ENCODE peak calls at places on chromosome 17, in seven cellular contexts. One of them, this sample, is unnamed.

GRCh38 chr17:7579001-7579838 is at the start of gene CD68:
- DNase-seq in HepG2: peak
- DNase-seq in SK-N-SH: peak
- DNase-seq in K562: peak
- DNase-seq in H1: peak
- DNase-seq in GM12878: no peak
- DNase-seq in GM12891: peak
- DNase-seq in this sample: peak

GRCh38 chr17:44187131-44187899 is 543 bp downstream of the TMUB2 start:
- DNase-seq in HepG2: no peak
- DNase-seq in SK-N-SH: peak
- DNase-seq in K562: no peak
- DNase-seq in H1: peak
- DNase-seq in GM12878: no peak
- DNase-seq in GM12891: peak
- DNase-seq in this sample: peak

GRCh38 chr17:28954886-28955285 is 3.6 kb upstream of the PHF12 start:
- DNase-seq in HepG2: no peak
- DNase-seq in SK-N-SH: no peak
- DNase-seq in K562: no peak
- DNase-seq in H1: no peak
- DNase-seq in GM12878: no peak
- DNase-seq in GM12891: no peak
- DNase-seq in this sample: no peak

GRCh38 chr17:45784583-45785372 is 658 bp downstream of the CRHR1 start:
- DNase-seq in HepG2: peak
- DNase-seq in SK-N-SH: peak
- DNase-seq in K562: peak
- DNase-seq in H1: peak
- DNase-seq in GM12878: no peak
- DNase-seq in GM12891: peak
- DNase-seq in this sample: peak

GRCh38 chr17:6497496-6498221 is 53.4 kb downstream of the PIMREG start:
- DNase-seq in HepG2: no peak
- DNase-seq in SK-N-SH: no peak
- DNase-seq in K562: no peak
- DNase-seq in H1: no peak
- DNase-seq in GM12878: no peak
- DNase-seq in GM12891: no peak
- DNase-seq in this sample: no peak

GRCh38 chr17:11909348-11909747 is 87.9 kb downstream of the ZNF18 start:
- DNase-seq in HepG2: no peak
- DNase-seq in SK-N-SH: no peak
- DNase-seq in K562: peak
- DNase-seq in H1: peak
- DNase-seq in GM12878: no peak
- DNase-seq in GM12891: no peak
- DNase-seq in this sample: no peak

GRCh38 chr17:31216053-31216751 is 80.8 kb downstream of the OMG start:
- DNase-seq in HepG2: peak
- DNase-seq in SK-N-SH: peak
- DNase-seq in K562: peak
- DNase-seq in H1: no peak
- DNase-seq in GM12878: peak
- DNase-seq in GM12891: no peak
- DNase-seq in this sample: no peak

GRCh38 chr17:28180449-28180848 is 138.0 kb downstream of the NLK start:
- DNase-seq in HepG2: no peak
- DNase-seq in SK-N-SH: no peak
- DNase-seq in K562: no peak
- DNase-seq in H1: no peak
- DNase-seq in GM12878: no peak
- DNase-seq in GM12891: no peak
- DNase-seq in this sample: no peak

GRCh38 chr17:48630009-48630924 is 4.1 kb upstream of the HOXB9 start:
- DNase-seq in HepG2: no peak
- DNase-seq in SK-N-SH: no peak
- DNase-seq in K562: peak
- DNase-seq in H1: no peak
- DNase-seq in GM12878: no peak
- DNase-seq in GM12891: no peak
- DNase-seq in this sample: no peak

GRCh38 chr17:37090941-37091340 is 142.2 kb downstream of the AATF start:
- DNase-seq in HepG2: no peak
- DNase-seq in SK-N-SH: no peak
- DNase-seq in K562: no peak
- DNase-seq in H1: no peak
- DNase-seq in GM12878: no peak
- DNase-seq in GM12891: no peak
- DNase-seq in this sample: no peak

GRCh38 chr17:45341389-45342158 is 24.8 kb upstream of the MAP3K14 start:
- DNase-seq in HepG2: peak
- DNase-seq in SK-N-SH: peak
- DNase-seq in K562: peak
- DNase-seq in H1: peak
- DNase-seq in GM12878: no peak
- DNase-seq in GM12891: no peak
- DNase-seq in this sample: no peak

GRCh38 chr17:47719411-47720152 is 13.5 kb upstream of the TBX21 start:
- DNase-seq in HepG2: no peak
- DNase-seq in SK-N-SH: no peak
- DNase-seq in K562: peak
- DNase-seq in H1: no peak
- DNase-seq in GM12878: no peak
- DNase-seq in GM12891: no peak
- DNase-seq in this sample: no peak

GRCh38 chr17:39461911-39462641 is 790 bp downstream of the CDK12 start:
- DNase-seq in HepG2: peak
- DNase-seq in SK-N-SH: peak
- DNase-seq in K562: peak
- DNase-seq in H1: peak
- DNase-seq in GM12878: peak
- DNase-seq in GM12891: no peak
- DNase-seq in this sample: no peak

GRCh38 chr17:10018461-10018891 is 113.4 kb upstream of the RCVRN start:
- DNase-seq in HepG2: no peak
- DNase-seq in SK-N-SH: no peak
- DNase-seq in K562: no peak
- DNase-seq in H1: no peak
- DNase-seq in GM12878: peak
- DNase-seq in GM12891: peak
- DNase-seq in this sample: no peak

GRCh38 chr17:34817252-34817651 is 144.0 kb downstream of the CCT6B start:
- DNase-seq in HepG2: no peak
- DNase-seq in SK-N-SH: no peak
- DNase-seq in K562: no peak
- DNase-seq in H1: no peak
- DNase-seq in GM12878: no peak
- DNase-seq in GM12891: no peak
- DNase-seq in this sample: no peak

GRCh38 chr17:65231086-65231485 is 93.9 kb downstream of the RGS9 start:
- DNase-seq in HepG2: no peak
- DNase-seq in SK-N-SH: no peak
- DNase-seq in K562: peak
- DNase-seq in H1: no peak
- DNase-seq in GM12878: no peak
- DNase-seq in GM12891: no peak
- DNase-seq in this sample: no peak

GRCh38 chr17:69773081-69773480 is 301.9 kb upstream of the KCNJ16 start:
- DNase-seq in HepG2: no peak
- DNase-seq in SK-N-SH: no peak
- DNase-seq in K562: no peak
- DNase-seq in H1: no peak
- DNase-seq in GM12878: no peak
- DNase-seq in GM12891: no peak
- DNase-seq in this sample: no peak

GRCh38 chr17:66383353-66383752 is 80.9 kb downstream of the PRKCA start:
- DNase-seq in HepG2: no peak
- DNase-seq in SK-N-SH: peak
- DNase-seq in K562: no peak
- DNase-seq in H1: no peak
- DNase-seq in GM12878: no peak
- DNase-seq in GM12891: no peak
- DNase-seq in this sample: no peak

GRCh38 chr17:33287096-33287495 is 6.0 kb downstream of the ASIC2 start:
- DNase-seq in HepG2: no peak
- DNase-seq in SK-N-SH: no peak
- DNase-seq in K562: no peak
- DNase-seq in H1: no peak
- DNase-seq in GM12878: no peak
- DNase-seq in GM12891: no peak
- DNase-seq in this sample: no peak

GRCh38 chr17:33285413-33285812 is 7.7 kb downstream of the ASIC2 start:
- DNase-seq in HepG2: no peak
- DNase-seq in SK-N-SH: no peak
- DNase-seq in K562: no peak
- DNase-seq in H1: no peak
- DNase-seq in GM12878: no peak
- DNase-seq in GM12891: no peak
- DNase-seq in this sample: no peak

GRCh38 chr17:33288954-33289353 is 4.1 kb downstream of the ASIC2 start:
- DNase-seq in HepG2: no peak
- DNase-seq in SK-N-SH: no peak
- DNase-seq in K562: peak
- DNase-seq in H1: no peak
- DNase-seq in GM12878: no peak
- DNase-seq in GM12891: no peak
- DNase-seq in this sample: no peak

DNA sequence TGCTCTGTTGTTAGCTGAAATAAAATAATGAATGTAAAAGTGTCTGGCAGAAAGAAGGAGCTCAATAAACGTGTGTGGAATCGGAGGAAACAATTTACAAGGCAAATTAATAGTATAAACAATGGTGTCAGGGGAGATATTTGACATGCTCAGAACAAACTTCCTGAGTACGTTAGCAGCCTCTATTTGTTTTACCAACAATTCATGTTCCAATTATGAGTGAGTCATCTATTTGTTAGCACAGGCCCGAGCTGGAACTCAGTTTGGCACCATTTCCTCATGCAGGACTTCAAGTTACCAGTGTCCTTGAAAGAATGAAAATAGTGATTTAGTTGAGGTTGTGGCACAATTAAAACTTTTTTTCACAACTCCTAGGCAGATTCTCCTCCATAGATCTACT is 9.1 kb downstream of the ASIC2 start:
- DNase-seq in HepG2: peak
- DNase-seq in SK-N-SH: no peak
- DNase-seq in K562: no peak
- DNase-seq in H1: no peak
- DNase-seq in GM12878: no peak
- DNase-seq in GM12891: no peak
- DNase-seq in this sample: no peak
- TF ChIP-seq TAF1 in HepG2: no peak
- TF ChIP-seq TAF1 in SK-N-SH: no peak
- TF ChIP-seq TAF1 in K562: no peak
- TF ChIP-seq TAF1 in H1: no peak
- TF ChIP-seq TAF1 in GM12878: no peak
- TF ChIP-seq TAF1 in GM12891: no peak
- TF ChIP-seq TAF1 in this sample: no peak

GRCh38 chr17:63966646-63967265 is 6.0 kb downstream of the SCN4A start:
- DNase-seq in HepG2: no peak
- DNase-seq in SK-N-SH: no peak
- DNase-seq in K562: no peak
- DNase-seq in H1: no peak
- DNase-seq in GM12878: peak
- DNase-seq in GM12891: no peak
- DNase-seq in this sample: no peak
- TF ChIP-seq TAF1 in HepG2: no peak
- TF ChIP-seq TAF1 in SK-N-SH: no peak
- TF ChIP-seq TAF1 in K562: no peak
- TF ChIP-seq TAF1 in H1: no peak
- TF ChIP-seq TAF1 in GM12878: no peak
- TF ChIP-seq TAF1 in GM12891: no peak
- TF ChIP-seq TAF1 in this sample: no peak

DNA sequence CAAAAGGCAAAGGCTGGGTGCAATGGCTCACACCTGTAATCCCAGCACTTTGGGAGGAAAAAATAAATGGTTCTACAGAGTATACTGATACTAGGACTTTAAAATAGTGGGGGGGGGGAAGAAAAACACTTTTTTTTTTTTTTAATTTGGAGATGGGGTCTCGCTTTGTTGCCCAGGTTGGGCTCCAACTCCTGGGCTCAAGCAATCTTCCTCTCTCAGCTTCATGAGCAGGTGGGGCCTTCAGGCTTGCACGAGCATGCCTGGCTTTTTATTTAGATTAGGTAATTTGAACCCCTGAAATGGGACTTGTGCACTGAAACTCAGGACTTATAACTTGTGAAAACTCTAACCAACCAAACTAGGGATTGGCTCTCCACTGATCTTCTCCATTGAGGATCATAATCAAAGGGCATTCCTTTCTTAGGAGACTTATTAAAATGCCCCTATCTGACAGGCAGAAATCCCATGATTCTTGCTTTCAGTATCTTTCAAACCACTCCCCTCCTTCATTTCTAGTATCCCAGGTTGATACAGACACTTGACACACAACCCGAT is 16.9 kb downstream of the GRB2 start:
- DNase-seq in HepG2: no peak
- DNase-seq in SK-N-SH: no peak
- DNase-seq in K562: no peak
- DNase-seq in H1: peak
- DNase-seq in GM12878: no peak
- DNase-seq in GM12891: no peak
- DNase-seq in this sample: no peak
- TF ChIP-seq TAF1 in HepG2: no peak
- TF ChIP-seq TAF1 in SK-N-SH: no peak
- TF ChIP-seq TAF1 in K562: no peak
- TF ChIP-seq TAF1 in H1: no peak
- TF ChIP-seq TAF1 in GM12878: no peak
- TF ChIP-seq TAF1 in GM12891: no peak
- TF ChIP-seq TAF1 in this sample: no peak

GRCh38 chr17:80898706-80899105 is 92.9 kb upstream of the CHMP6 start:
- DNase-seq in HepG2: no peak
- DNase-seq in SK-N-SH: no peak
- DNase-seq in K562: no peak
- DNase-seq in H1: no peak
- DNase-seq in GM12878: no peak
- DNase-seq in GM12891: no peak
- DNase-seq in this sample: no peak
- TF ChIP-seq TAF1 in HepG2: no peak
- TF ChIP-seq TAF1 in SK-N-SH: no peak
- TF ChIP-seq TAF1 in K562: no peak
- TF ChIP-seq TAF1 in H1: no peak
- TF ChIP-seq TAF1 in GM12878: no peak
- TF ChIP-seq TAF1 in GM12891: no peak
- TF ChIP-seq TAF1 in this sample: no peak

GRCh38 chr17:15092762-15093161 is 172.4 kb downstream of the PMP22 start:
- DNase-seq in HepG2: no peak
- DNase-seq in SK-N-SH: no peak
- DNase-seq in K562: no peak
- DNase-seq in H1: no peak
- DNase-seq in GM12878: no peak
- DNase-seq in GM12891: no peak
- DNase-seq in this sample: no peak
- TF ChIP-seq TAF1 in HepG2: no peak
- TF ChIP-seq TAF1 in SK-N-SH: no peak
- TF ChIP-seq TAF1 in K562: no peak
- TF ChIP-seq TAF1 in H1: no peak
- TF ChIP-seq TAF1 in GM12878: no peak
- TF ChIP-seq TAF1 in GM12891: no peak
- TF ChIP-seq TAF1 in this sample: no peak